ENCODE peak calls at places on chromosomes 7 and 10, in eight cellular contexts. L is H9; V is left ventricle myocardium inferior; U is psoas muscle; R is hepatocyte; C is brain microvascular endothelial cell; E is CD8-positive, alpha-beta T cell; O is Peyer's patch. X is an unnamed sample.

GRCh38 chr10:113960617-113961260 is 82.9 kb upstream of the ADRB1 start:
- DNase-seq in L (no peak), V (no peak), U (no peak), R (peak; percentile 80), C (no peak), E (no peak), O (peak; percentile 88), X (peak; percentile 2)

GRCh38 chr7:780056-780455 is 52.2 kb upstream of the SUN1 start:
- DNase-seq in L (no peak), V (peak; percentile 56), U (peak; percentile 29), R (no peak), C (no peak), E (no peak), O (no peak), X (no peak)

GRCh38 chr7:46710927-46711326 is 789.9 kb upstream of the IGFBP3 start:
- DNase-seq in L (no peak), V (no peak), U (no peak), R (no peak), C (no peak), E (no peak), O (no peak), X (no peak)

GRCh38 chr7:139618482-139619366 is 95.2 kb downstream of the CLEC2L start:
- DNase-seq in L (peak; percentile 50), V (no peak), U (no peak), R (peak; percentile 24), C (peak; percentile 29), E (no peak), O (no peak), X (peak; percentile 35)

GRCh38 chr10:72331575-72332422 is 22.9 kb downstream of the DNAJB12 start:
- DNase-seq in L (peak; percentile 99), V (peak; percentile 81), U (peak; percentile 91), R (peak; percentile 88), C (peak; percentile 68), E (peak; percentile 86), O (peak; percentile 91), X (peak; percentile 83)

GRCh38 chr7:142463401-142463850 is 205.6 kb upstream of the PRSS58 start:
- DNase-seq in L (no peak), V (no peak), U (no peak), R (no peak), C (no peak), E (no peak), O (no peak), X (no peak)

GRCh38 chr7:2638224-2638991 is 6.6 kb downstream of the TTYH3 start:
- DNase-seq in L (no peak), V (peak; percentile 73), U (peak; percentile 87), R (no peak), C (peak; percentile 39), E (no peak), O (no peak), X (no peak)

GRCh38 chr7:103637080-103637479 is 191.1 kb upstream of the SLC26A5 start:
- DNase-seq in L (no peak), V (no peak), U (no peak), R (no peak), C (peak; percentile 85), E (no peak), O (no peak), X (no peak)

GRCh38 chr10:26799342-26799741 is 61.4 kb downstream of the ABI1 start:
- DNase-seq in L (no peak), V (no peak), U (no peak), R (no peak), C (no peak), E (no peak), O (no peak), X (no peak)

GRCh38 chr10:89360153-89360552 is 17.7 kb upstream of the IFIT1B start:
- DNase-seq in L (no peak), V (no peak), U (no peak), R (no peak), C (no peak), E (no peak), O (no peak), X (no peak)

DNA sequence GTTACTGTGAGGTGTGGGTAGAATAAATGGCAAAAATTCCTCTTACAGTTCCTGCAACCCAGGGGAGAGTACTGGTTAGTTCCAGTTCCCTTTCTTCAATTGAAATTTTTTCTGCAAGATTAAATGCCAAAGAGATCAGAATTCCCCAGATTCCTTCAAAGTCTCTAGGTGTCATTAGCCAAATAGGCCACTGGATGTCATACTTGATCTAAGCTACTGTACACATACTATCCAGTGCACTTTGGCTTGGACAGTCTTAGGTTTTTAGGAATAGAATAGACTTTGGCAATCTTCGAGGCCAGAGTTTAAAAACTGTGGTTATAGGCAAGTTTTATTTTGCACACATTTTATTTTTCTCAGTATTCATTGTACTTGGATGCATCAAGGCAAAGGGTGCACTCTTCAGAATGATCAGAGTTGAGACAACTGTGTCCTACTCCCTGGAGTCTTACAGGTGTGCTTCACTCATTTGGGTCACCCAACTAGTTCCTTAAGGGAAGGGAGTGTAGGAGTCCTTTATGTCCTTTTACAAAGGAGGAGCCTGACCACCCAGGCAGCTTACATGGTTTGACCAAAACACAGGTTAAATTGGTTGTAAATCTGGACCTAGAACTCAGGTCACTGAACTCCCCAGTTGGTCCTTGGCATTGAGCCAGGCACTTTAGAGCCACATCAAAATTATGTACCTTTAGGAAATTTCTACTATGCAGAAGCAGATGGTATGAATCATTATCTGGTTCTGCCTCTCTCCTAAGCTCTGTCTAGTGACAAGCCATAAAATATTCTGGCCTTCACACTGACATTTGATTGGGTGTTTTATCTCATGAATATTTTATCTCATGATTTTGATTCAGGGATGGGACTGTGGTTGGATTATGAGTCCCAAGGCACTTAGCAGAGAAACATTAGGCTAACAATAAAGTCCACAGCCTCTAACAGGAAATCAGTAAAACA is 49.5 kb downstream of the ASAH2B start:
- DNase-seq in L (no peak), V (no peak), U (no peak), R (peak; percentile 18), C (peak; percentile 52), E (no peak), O (no peak), X (no peak)
- TF ChIP-seq CTCF in L (peak; percentile 57), V (peak; percentile 63), U (peak; percentile 35), R (peak; percentile 36), C (peak; percentile 60), E (no peak), O (peak; percentile 77), X (no peak)

GRCh38 chr10:29305031-29305335 is 16.1 kb downstream of the LYZL1 start:
- DNase-seq in L (no peak), V (no peak), U (no peak), R (no peak), C (no peak), E (no peak), O (no peak), X (no peak)

GRCh38 chr10:29306688-29307087 is 17.8 kb downstream of the LYZL1 start:
- DNase-seq in L (no peak), V (no peak), U (no peak), R (no peak), C (no peak), E (no peak), O (no peak), X (no peak)

GRCh38 chr10:29301359-29301910 is 12.6 kb downstream of the LYZL1 start:
- DNase-seq in L (no peak), V (no peak), U (no peak), R (no peak), C (no peak), E (no peak), O (no peak), X (no peak)

GRCh38 chr10:29302499-29302898 is 13.6 kb downstream of the LYZL1 start:
- DNase-seq in L (no peak), V (no peak), U (no peak), R (no peak), C (no peak), E (no peak), O (no peak), X (no peak)

DNA sequence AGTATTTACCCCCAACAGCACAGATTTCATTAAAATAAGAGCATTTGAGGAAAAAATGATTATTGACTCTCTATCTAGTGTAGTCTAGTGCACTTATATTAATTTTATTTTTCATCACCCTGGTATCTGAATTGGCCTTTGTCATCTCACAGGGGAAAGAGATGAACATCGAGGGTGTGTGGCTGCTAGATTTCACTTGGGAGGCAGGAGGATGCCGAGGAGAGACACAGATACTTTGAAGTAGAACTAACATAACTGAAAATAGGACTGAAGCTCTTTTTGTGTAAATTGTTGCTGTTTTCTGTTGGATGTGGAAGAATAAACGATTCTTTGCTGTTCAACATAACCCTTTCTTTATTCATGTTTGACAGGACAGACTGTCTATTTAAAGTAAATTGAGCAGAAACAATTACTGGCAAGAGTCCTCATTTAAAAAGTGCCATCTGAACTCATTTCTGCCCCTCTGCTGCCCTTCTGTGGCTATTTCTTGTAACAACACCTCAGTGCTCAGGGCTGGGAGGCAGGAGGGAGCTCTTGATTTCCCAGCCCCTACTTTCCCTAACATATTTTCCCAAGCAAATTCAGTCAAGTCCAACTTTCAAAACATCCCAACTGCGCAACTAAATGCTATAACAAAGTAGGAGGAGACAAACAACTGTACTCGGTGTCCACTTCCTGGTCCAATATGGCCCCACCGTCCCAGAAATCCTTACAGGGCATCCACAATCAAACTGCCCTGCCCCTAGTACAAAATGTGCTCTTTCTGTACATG is 15.6 kb downstream of the LYZL1 start:
- DNase-seq in L (peak; percentile 54), V (peak; percentile 26), U (no peak), R (peak; percentile 85), C (peak; percentile 72), E (no peak), O (no peak), X (peak; percentile 4)
- H3K27ac ChIP-seq in L (no peak overlapping the region), V (peak overlapping the region; percentile 22), U (no peak overlapping the region), R (peak overlapping the region; percentile 42), C (no peak overlapping the region), E (no peak overlapping the region), O (no peak overlapping the region), X (no peak overlapping the region)

DNA sequence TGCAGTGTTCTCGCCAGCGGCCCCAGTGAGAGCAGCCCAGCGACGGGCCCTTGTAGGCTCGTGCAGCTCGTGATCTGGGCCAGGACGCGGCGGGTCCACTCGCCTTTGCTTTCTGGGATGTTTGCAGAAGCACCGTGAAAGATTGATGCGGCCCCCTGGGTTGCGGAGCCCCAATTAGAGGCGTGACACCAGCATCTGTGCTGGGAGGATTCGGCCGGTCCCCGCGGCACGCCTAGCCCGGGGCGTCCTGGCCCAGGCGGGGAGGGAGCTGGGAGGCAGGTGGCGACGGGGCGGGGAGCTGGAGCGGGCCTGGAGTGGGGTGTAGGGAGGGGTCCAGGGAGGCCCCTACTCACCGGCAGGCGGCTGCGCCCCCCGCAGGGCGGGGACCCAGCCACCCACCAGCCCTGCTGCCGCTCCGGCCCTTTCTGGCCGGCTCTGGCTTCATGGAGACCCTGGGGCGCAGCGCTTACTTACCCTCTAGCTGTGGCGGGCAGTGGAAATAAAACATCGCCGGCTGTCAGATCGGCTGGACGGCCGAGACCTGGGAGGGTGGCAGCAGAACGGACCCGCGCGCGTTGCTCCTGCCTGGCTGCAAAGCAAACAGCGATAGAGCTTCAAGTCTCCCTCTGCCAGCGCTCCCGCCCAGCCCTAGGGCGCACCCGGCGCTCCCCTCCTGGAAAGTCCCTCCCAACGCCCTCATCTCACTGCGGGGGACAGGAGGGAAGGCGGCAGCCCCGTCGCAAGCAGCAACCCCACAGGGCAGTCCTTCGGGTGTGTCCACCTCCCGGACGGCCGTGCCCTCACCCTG is 752 bp downstream of the DRGX start:
- DNase-seq in L (no peak), V (no peak), U (no peak), R (no peak), C (no peak), E (no peak), O (peak; percentile 40), X (no peak)
- H3K27me3 ChIP-seq in L (peaks cover 49% of the 10 kb centered on the region), V (peaks cover 100% of the 10 kb centered on the region), U (peaks cover 24% of the 10 kb centered on the region), R (peaks cover 99% of the 10 kb centered on the region), C (peaks cover 85% of the 10 kb centered on the region), E (peaks cover 40% of the 10 kb centered on the region), O (peaks cover 54% of the 10 kb centered on the region), X (peaks cover 93% of the 10 kb centered on the region)

DNA sequence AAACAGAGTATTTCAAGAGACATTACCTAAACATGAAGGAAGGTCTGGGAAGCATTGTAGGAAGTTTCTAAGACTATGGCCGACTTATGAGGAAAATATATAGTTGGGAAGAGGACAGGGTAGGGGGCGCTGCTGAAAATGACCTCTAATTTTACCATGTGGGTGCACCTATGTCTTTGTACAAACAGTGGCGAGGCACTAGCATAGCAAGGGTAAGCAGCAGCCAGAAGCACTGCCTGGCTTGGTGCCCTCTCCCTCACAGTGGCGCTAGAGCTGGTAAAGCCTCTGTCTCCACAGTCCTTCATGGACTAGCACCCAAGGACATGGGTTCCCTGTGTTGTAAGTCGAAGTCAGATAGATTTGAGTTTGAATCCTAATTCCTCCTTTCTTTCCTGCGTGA is 461.2 kb downstream of the INHBA start:
- DNase-seq in L (peak; percentile 51), V (no peak), U (no peak), R (no peak), C (no peak), E (no peak), O (no peak), X (no peak)
- TF ChIP-seq CTCF in L (peak; percentile 46), V (no peak), U (no peak), R (no peak), C (no peak), E (no peak), O (no peak), X (no peak)